ENCODE peak calls at places on chromosomes 16 and 17, in nine cellular contexts. One of them, this sample, is unnamed.

GRCh38 chr17:52025231-52025630 is 133.3 kb downstream of the CA10 start:
- DNase-seq in HCEC 1CT: no peak
- DNase-seq in HS-27A: no peak
- DNase-seq in endothelial cell: no peak
- DNase-seq in CD4-positive, alpha-beta T cell: no peak
- DNase-seq in progenitor cell of endocrine pancreas: no peak
- DNase-seq in OCI-LY7: no peak
- DNase-seq in NCI-H460: no peak
- DNase-seq in stomach: no peak
- DNase-seq in this sample: peak; percentile 26

GRCh38 chr16:79605999-79606398 is 5.5 kb upstream of the MAF start:
- DNase-seq in progenitor cell of endocrine pancreas: no peak
- DNase-seq in NCI-H460: no peak
- DNase-seq in stomach: no peak
- DNase-seq in OCI-LY7: no peak
- DNase-seq in CD4-positive, alpha-beta T cell: no peak
- DNase-seq in endothelial cell: no peak
- DNase-seq in HCEC 1CT: no peak
- DNase-seq in HS-27A: no peak
- DNase-seq in this sample: no peak

GRCh38 chr16:67668495-67669157 is 2.0 kb downstream of the C16orf86 start:
- DNase-seq in NCI-H460: no peak
- DNase-seq in OCI-LY7: peak; percentile 73
- DNase-seq in endothelial cell: no peak
- DNase-seq in stomach: no peak
- DNase-seq in HCEC 1CT: no peak
- DNase-seq in progenitor cell of endocrine pancreas: no peak
- DNase-seq in CD4-positive, alpha-beta T cell: no peak
- DNase-seq in HS-27A: no peak
- DNase-seq in this sample: no peak

GRCh38 chr17:64230551-64231408 is 32.3 kb downstream of the TEX2 start:
- DNase-seq in HS-27A: no peak
- DNase-seq in OCI-LY7: no peak
- DNase-seq in stomach: no peak
- DNase-seq in CD4-positive, alpha-beta T cell: no peak
- DNase-seq in endothelial cell: no peak
- DNase-seq in NCI-H460: no peak
- DNase-seq in HCEC 1CT: peak; percentile 95
- DNase-seq in progenitor cell of endocrine pancreas: no peak
- DNase-seq in this sample: peak; percentile 93

GRCh38 chr17:8581002-8581658 is 49.4 kb downstream of the MYH10 start:
- DNase-seq in OCI-LY7: no peak
- DNase-seq in endothelial cell: no peak
- DNase-seq in NCI-H460: no peak
- DNase-seq in HCEC 1CT: no peak
- DNase-seq in stomach: no peak
- DNase-seq in progenitor cell of endocrine pancreas: no peak
- DNase-seq in CD4-positive, alpha-beta T cell: no peak
- DNase-seq in HS-27A: no peak
- DNase-seq in this sample: no peak

GRCh38 chr17:66975614-66976378 is 11.3 kb downstream of the CACNG4 start:
- DNase-seq in HCEC 1CT: no peak
- DNase-seq in endothelial cell: peak; percentile 34
- DNase-seq in progenitor cell of endocrine pancreas: no peak
- DNase-seq in NCI-H460: no peak
- DNase-seq in stomach: peak; percentile 44
- DNase-seq in HS-27A: no peak
- DNase-seq in OCI-LY7: peak; percentile 27
- DNase-seq in CD4-positive, alpha-beta T cell: no peak
- DNase-seq in this sample: no peak

GRCh38 chr16:49189286-49189685 is 92.4 kb downstream of the CBLN1 start:
- DNase-seq in CD4-positive, alpha-beta T cell: no peak
- DNase-seq in endothelial cell: no peak
- DNase-seq in stomach: no peak
- DNase-seq in NCI-H460: no peak
- DNase-seq in OCI-LY7: no peak
- DNase-seq in HS-27A: no peak
- DNase-seq in HCEC 1CT: no peak
- DNase-seq in progenitor cell of endocrine pancreas: no peak
- DNase-seq in this sample: no peak

GRCh38 chr17:17581509-17581908 is 10.0 kb downstream of the PEMT start:
- DNase-seq in stomach: no peak
- DNase-seq in OCI-LY7: no peak
- DNase-seq in CD4-positive, alpha-beta T cell: no peak
- DNase-seq in progenitor cell of endocrine pancreas: no peak
- DNase-seq in NCI-H460: no peak
- DNase-seq in HCEC 1CT: no peak
- DNase-seq in HS-27A: no peak
- DNase-seq in endothelial cell: no peak
- DNase-seq in this sample: no peak

GRCh38 chr17:77503293-77503655 is 362.5 kb downstream of the SEC14L1 start:
- DNase-seq in NCI-H460: no peak
- DNase-seq in CD4-positive, alpha-beta T cell: no peak
- DNase-seq in HS-27A: no peak
- DNase-seq in OCI-LY7: no peak
- DNase-seq in HCEC 1CT: no peak
- DNase-seq in progenitor cell of endocrine pancreas: no peak
- DNase-seq in endothelial cell: no peak
- DNase-seq in stomach: no peak
- DNase-seq in this sample: no peak

GRCh38 chr17:29933379-29933778 is 3.4 kb upstream of the SSH2 start:
- DNase-seq in endothelial cell: no peak
- DNase-seq in OCI-LY7: no peak
- DNase-seq in HS-27A: no peak
- DNase-seq in CD4-positive, alpha-beta T cell: no peak
- DNase-seq in HCEC 1CT: peak; percentile 34
- DNase-seq in progenitor cell of endocrine pancreas: no peak
- DNase-seq in NCI-H460: peak; percentile 17
- DNase-seq in stomach: no peak
- DNase-seq in this sample: no peak

GRCh38 chr16:65281636-65282035 is 159.8 kb upstream of the CDH11 start:
- DNase-seq in stomach: no peak
- DNase-seq in HS-27A: no peak
- DNase-seq in OCI-LY7: no peak
- DNase-seq in endothelial cell: no peak
- DNase-seq in NCI-H460: no peak
- DNase-seq in CD4-positive, alpha-beta T cell: no peak
- DNase-seq in HCEC 1CT: no peak
- DNase-seq in progenitor cell of endocrine pancreas: no peak
- DNase-seq in this sample: no peak

GRCh38 chr16:22764662-22765302 is 49.2 kb upstream of the HS3ST2 start:
- DNase-seq in CD4-positive, alpha-beta T cell: no peak
- DNase-seq in HCEC 1CT: no peak
- DNase-seq in HS-27A: no peak
- DNase-seq in OCI-LY7: no peak
- DNase-seq in stomach: no peak
- DNase-seq in NCI-H460: no peak
- DNase-seq in endothelial cell: no peak
- DNase-seq in progenitor cell of endocrine pancreas: no peak
- DNase-seq in this sample: no peak

GRCh38 chr17:336110-337021 is 16.2 kb downstream of the RPH3AL start:
- DNase-seq in NCI-H460: no peak
- DNase-seq in progenitor cell of endocrine pancreas: no peak
- DNase-seq in OCI-LY7: no peak
- DNase-seq in endothelial cell: no peak
- DNase-seq in HS-27A: no peak
- DNase-seq in stomach: peak; percentile 78
- DNase-seq in HCEC 1CT: no peak
- DNase-seq in CD4-positive, alpha-beta T cell: peak; percentile 16
- DNase-seq in this sample: no peak

GRCh38 chr16:68910051-68910450 is 66.7 kb downstream of the TANGO6 start:
- DNase-seq in HS-27A: no peak
- DNase-seq in stomach: no peak
- DNase-seq in HCEC 1CT: no peak
- DNase-seq in OCI-LY7: no peak
- DNase-seq in CD4-positive, alpha-beta T cell: no peak
- DNase-seq in progenitor cell of endocrine pancreas: no peak
- DNase-seq in endothelial cell: no peak
- DNase-seq in NCI-H460: no peak
- DNase-seq in this sample: no peak

GRCh38 chr16:4318171-4318910 is 2.5 kb downstream of the GLIS2 start:
- DNase-seq in stomach: no peak
- DNase-seq in NCI-H460: no peak
- DNase-seq in endothelial cell: no peak
- DNase-seq in HCEC 1CT: no peak
- DNase-seq in HS-27A: no peak
- DNase-seq in progenitor cell of endocrine pancreas: no peak
- DNase-seq in OCI-LY7: no peak
- DNase-seq in CD4-positive, alpha-beta T cell: no peak
- DNase-seq in this sample: no peak

GRCh38 chr17:48589060-48589830 is 796 bp downstream of the HOXB3 start:
- DNase-seq in CD4-positive, alpha-beta T cell: no peak
- DNase-seq in OCI-LY7: no peak
- DNase-seq in progenitor cell of endocrine pancreas: no peak
- DNase-seq in stomach: no peak
- DNase-seq in HS-27A: no peak
- DNase-seq in HCEC 1CT: no peak
- DNase-seq in endothelial cell: no peak
- DNase-seq in NCI-H460: no peak
- DNase-seq in this sample: no peak

GRCh38 chr17:78925234-78925633 is at the start of gene TIMP2:
- DNase-seq in HCEC 1CT: peak; percentile 86
- DNase-seq in progenitor cell of endocrine pancreas: peak; percentile 78
- DNase-seq in OCI-LY7: peak; percentile 52
- DNase-seq in CD4-positive, alpha-beta T cell: peak; percentile 71
- DNase-seq in NCI-H460: peak; percentile 77
- DNase-seq in HS-27A: no peak
- DNase-seq in endothelial cell: peak; percentile 84
- DNase-seq in stomach: peak; percentile 87
- DNase-seq in this sample: no peak

GRCh38 chr16:54080524-54081008 is 206.0 kb downstream of the IRX3 start:
- DNase-seq in CD4-positive, alpha-beta T cell: no peak
- DNase-seq in HCEC 1CT: peak; percentile 90
- DNase-seq in endothelial cell: no peak
- DNase-seq in progenitor cell of endocrine pancreas: no peak
- DNase-seq in OCI-LY7: no peak
- DNase-seq in stomach: peak; percentile 35
- DNase-seq in HS-27A: peak; percentile 15
- DNase-seq in NCI-H460: peak; percentile 41
- DNase-seq in this sample: peak; percentile 95

GRCh38 chr17:50155115-50155819 is 4.8 kb upstream of the PPP1R9B start:
- DNase-seq in OCI-LY7: no peak
- DNase-seq in NCI-H460: no peak
- DNase-seq in HS-27A: no peak
- DNase-seq in progenitor cell of endocrine pancreas: no peak
- DNase-seq in stomach: no peak
- DNase-seq in endothelial cell: no peak
- DNase-seq in HCEC 1CT: peak; percentile 51
- DNase-seq in CD4-positive, alpha-beta T cell: no peak
- DNase-seq in this sample: no peak

GRCh38 chr17:35804658-35805192 is 4.6 kb upstream of the TAF15 start:
- DNase-seq in OCI-LY7: peak; percentile 86
- DNase-seq in progenitor cell of endocrine pancreas: no peak
- DNase-seq in NCI-H460: peak; percentile 88
- DNase-seq in HCEC 1CT: peak; percentile 92
- DNase-seq in endothelial cell: peak; percentile 55
- DNase-seq in stomach: peak; percentile 44
- DNase-seq in CD4-positive, alpha-beta T cell: no peak
- DNase-seq in HS-27A: no peak
- DNase-seq in this sample: peak; percentile 77

GRCh38 chr17:32302037-32302436 is 36.4 kb downstream of the RHBDL3 start:
- DNase-seq in HCEC 1CT: no peak
- DNase-seq in CD4-positive, alpha-beta T cell: no peak
- DNase-seq in HS-27A: no peak
- DNase-seq in OCI-LY7: no peak
- DNase-seq in endothelial cell: no peak
- DNase-seq in stomach: no peak
- DNase-seq in progenitor cell of endocrine pancreas: no peak
- DNase-seq in NCI-H460: no peak
- DNase-seq in this sample: no peak

GRCh38 chr16:57262841-57263584 is 18.0 kb downstream of the ARL2BP start:
- DNase-seq in progenitor cell of endocrine pancreas: no peak
- DNase-seq in OCI-LY7: no peak
- DNase-seq in HS-27A: no peak
- DNase-seq in HCEC 1CT: no peak
- DNase-seq in NCI-H460: no peak
- DNase-seq in stomach: peak; percentile 59
- DNase-seq in endothelial cell: no peak
- DNase-seq in CD4-positive, alpha-beta T cell: no peak
- DNase-seq in this sample: no peak

GRCh38 chr17:78120971-78121800 is 7.4 kb downstream of the TMC6 start:
- DNase-seq in HCEC 1CT: no peak
- DNase-seq in progenitor cell of endocrine pancreas: no peak
- DNase-seq in CD4-positive, alpha-beta T cell: peak; percentile 61
- DNase-seq in NCI-H460: no peak
- DNase-seq in OCI-LY7: peak; percentile 53
- DNase-seq in endothelial cell: no peak
- DNase-seq in stomach: no peak
- DNase-seq in HS-27A: no peak
- DNase-seq in this sample: no peak

GRCh38 chr17:80899402-80900268 is 92.0 kb upstream of the CHMP6 start:
- DNase-seq in progenitor cell of endocrine pancreas: no peak
- DNase-seq in CD4-positive, alpha-beta T cell: peak; percentile 70
- DNase-seq in endothelial cell: peak; percentile 65
- DNase-seq in stomach: peak; percentile 29
- DNase-seq in HS-27A: no peak
- DNase-seq in NCI-H460: peak; percentile 54
- DNase-seq in OCI-LY7: peak; percentile 45
- DNase-seq in HCEC 1CT: no peak
- DNase-seq in this sample: no peak

GRCh38 chr16:76193851-76194620 is 83.2 kb upstream of the CNTNAP4 start:
- DNase-seq in stomach: no peak
- DNase-seq in HCEC 1CT: no peak
- DNase-seq in OCI-LY7: no peak
- DNase-seq in NCI-H460: no peak
- DNase-seq in HS-27A: no peak
- DNase-seq in CD4-positive, alpha-beta T cell: no peak
- DNase-seq in progenitor cell of endocrine pancreas: no peak
- DNase-seq in endothelial cell: no peak
- DNase-seq in this sample: no peak

GRCh38 chr17:64185101-64185500 is 55.2 kb upstream of the ERN1 start:
- DNase-seq in endothelial cell: no peak
- DNase-seq in HS-27A: no peak
- DNase-seq in OCI-LY7: no peak
- DNase-seq in stomach: no peak
- DNase-seq in progenitor cell of endocrine pancreas: no peak
- DNase-seq in HCEC 1CT: no peak
- DNase-seq in NCI-H460: no peak
- DNase-seq in CD4-positive, alpha-beta T cell: no peak
- DNase-seq in this sample: no peak

GRCh38 chr16:17370233-17371013 is 100.3 kb downstream of the XYLT1 start:
- DNase-seq in progenitor cell of endocrine pancreas: no peak
- DNase-seq in HS-27A: no peak
- DNase-seq in CD4-positive, alpha-beta T cell: no peak
- DNase-seq in endothelial cell: no peak
- DNase-seq in HCEC 1CT: no peak
- DNase-seq in OCI-LY7: peak; percentile 19
- DNase-seq in NCI-H460: no peak
- DNase-seq in stomach: no peak
- DNase-seq in this sample: no peak

GRCh38 chr16:68592466-68593337 is 52.4 kb upstream of the CDH3 start:
- DNase-seq in HCEC 1CT: no peak
- DNase-seq in OCI-LY7: peak; percentile 41
- DNase-seq in NCI-H460: no peak
- DNase-seq in stomach: no peak
- DNase-seq in CD4-positive, alpha-beta T cell: no peak
- DNase-seq in endothelial cell: no peak
- DNase-seq in progenitor cell of endocrine pancreas: no peak
- DNase-seq in HS-27A: no peak
- DNase-seq in this sample: no peak

GRCh38 chr16:75329933-75330332 is 78.5 kb upstream of the BCAR1 start:
- DNase-seq in stomach: no peak
- DNase-seq in OCI-LY7: no peak
- DNase-seq in HS-27A: no peak
- DNase-seq in endothelial cell: no peak
- DNase-seq in progenitor cell of endocrine pancreas: no peak
- DNase-seq in CD4-positive, alpha-beta T cell: no peak
- DNase-seq in HCEC 1CT: no peak
- DNase-seq in NCI-H460: no peak
- DNase-seq in this sample: no peak

GRCh38 chr16:53821487-53821886 is 117.5 kb downstream of the FTO start:
- DNase-seq in HS-27A: peak; percentile 62
- DNase-seq in stomach: no peak
- DNase-seq in HCEC 1CT: peak; percentile 39
- DNase-seq in CD4-positive, alpha-beta T cell: no peak
- DNase-seq in endothelial cell: no peak
- DNase-seq in NCI-H460: no peak
- DNase-seq in progenitor cell of endocrine pancreas: no peak
- DNase-seq in OCI-LY7: no peak
- DNase-seq in this sample: no peak

This sample was measured in AG04449.